ENCODE peak calls at places on chromosomes 13 and 19, in eight cellular contexts. C is psoas muscle; B is OCI-LY7; F is pancreas; K is esophagus squamous epithelium; O is CD8-positive, alpha-beta T cell; W is IMR-90; U is tibial nerve. D is an unnamed sample.

GRCh38 chr19:7418575-7418974 is 69.8 kb downstream of the ARHGEF18 start:
- DNase-seq in C (no peak), B (no peak), F (no peak), K (no peak), O (no peak), W (no peak), U (no peak), D (no peak)

GRCh38 chr13:39938591-39938990 is 283.1 kb downstream of the COG6 start:
- DNase-seq in C (no peak), B (no peak), F (no peak), K (no peak), O (no peak), W (no peak), U (no peak), D (no peak)

GRCh38 chr13:110387451-110388140 is 80.5 kb downstream of the COL4A2 start:
- DNase-seq in C (peak; percentile 42), B (no peak), F (no peak), K (no peak), O (no peak), W (peak; percentile 84), U (no peak), D (no peak)

GRCh38 chr13:82176761-82177160 is 1705.5 kb downstream of the SLITRK1 start:
- DNase-seq in C (no peak), B (no peak), F (no peak), K (no peak), O (no peak), W (no peak), U (no peak), D (no peak)

GRCh38 chr13:101341464-101341863 is 74.8 kb downstream of the NALCN start:
- DNase-seq in C (no peak), B (no peak), F (no peak), K (no peak), O (no peak), W (peak; percentile 12), U (no peak), D (no peak)

GRCh38 chr19:1149259-1150045 is 24.6 kb downstream of the SBNO2 start:
- DNase-seq in C (no peak), B (no peak), F (no peak), K (no peak), O (no peak), W (no peak), U (no peak), D (no peak)

GRCh38 chr19:5222178-5222577 is 118.4 kb downstream of the PTPRS start:
- DNase-seq in C (no peak), B (no peak), F (no peak), K (no peak), O (no peak), W (no peak), U (no peak), D (no peak)

GRCh38 chr19:48461982-48462655 is 6.7 kb downstream of the KCNJ14 start:
- DNase-seq in C (no peak), B (peak; percentile 35), F (no peak), K (no peak), O (no peak), W (no peak), U (no peak), D (no peak)

GRCh38 chr13:98327326-98328314 is 150.6 kb upstream of the RNF113B start:
- DNase-seq in C (no peak), B (no peak), F (no peak), K (no peak), O (no peak), W (peak; percentile 78), U (no peak), D (no peak)

GRCh38 chr19:743168-743687 is 7.7 kb upstream of the MISP start:
- DNase-seq in C (no peak), B (no peak), F (no peak), K (no peak), O (no peak), W (no peak), U (no peak), D (no peak)

GRCh38 chr19:14345364-14345763 is 35.9 kb upstream of the ADGRE5 start:
- DNase-seq in C (no peak), B (no peak), F (no peak), K (no peak), O (no peak), W (no peak), U (no peak), D (no peak)

GRCh38 chr13:100394005-100394695 is 194.4 kb downstream of the GGACT start:
- DNase-seq in C (no peak), B (no peak), F (no peak), K (no peak), O (no peak), W (peak; percentile 92), U (no peak), D (no peak)

GRCh38 chr19:48873476-48874308 is 1.5 kb downstream of the PPP1R15A start:
- DNase-seq in C (no peak), B (no peak), F (no peak), K (no peak), O (peak; percentile 14), W (no peak), U (no peak), D (no peak)

GRCh38 chr13:113452942-113453901 is at the start of gene ADPRHL1:
- DNase-seq in C (peak; percentile 71), B (no peak), F (no peak), K (no peak), O (no peak), W (no peak), U (no peak), D (no peak)

DNA sequence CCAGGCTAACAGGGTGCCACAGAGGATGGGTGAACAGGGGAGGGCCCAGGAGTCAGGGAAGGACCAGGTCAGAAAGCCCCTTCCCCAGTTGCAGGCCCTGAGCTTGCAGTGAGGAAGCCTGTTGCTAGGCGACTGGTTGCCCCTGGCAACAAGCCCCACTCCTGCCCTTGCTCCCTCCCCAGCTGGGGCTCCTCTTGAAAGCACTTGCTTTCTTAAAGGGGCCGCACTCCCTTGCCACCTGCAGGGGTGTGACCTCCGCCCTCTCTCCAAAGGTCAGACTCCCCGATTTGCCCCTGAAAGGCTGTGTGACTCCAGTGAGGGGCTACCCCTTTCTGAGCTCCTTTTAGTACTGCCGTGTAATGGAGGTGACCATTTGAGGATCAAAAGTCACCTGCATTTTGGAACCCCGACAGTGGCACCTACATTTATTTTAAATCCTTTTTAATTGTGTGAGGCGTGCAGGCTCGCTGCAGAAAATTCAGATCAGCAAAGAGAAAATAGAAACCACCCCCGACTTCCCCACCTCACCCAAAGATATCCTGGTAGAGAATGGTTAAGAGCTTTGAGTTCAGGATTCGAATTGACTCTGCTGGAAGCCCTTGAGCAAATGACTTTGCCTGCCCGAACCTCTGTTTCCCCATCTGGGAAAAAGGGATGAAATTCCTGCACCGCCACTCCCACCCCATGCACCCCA is 4.8 kb downstream of the FCHO1 start:
- DNase-seq in C (no peak), B (peak; percentile 91), F (peak; percentile 44), K (no peak), O (peak; percentile 47), W (peak; percentile 50), U (no peak), D (no peak)
- H3K27ac ChIP-seq in C (no peak overlapping the region), B (peak overlapping the region; percentile 93), F (no peak overlapping the region), K (no peak overlapping the region), O (no peak overlapping the region), W (no peak overlapping the region), U (no peak overlapping the region), D (peak overlapping the region; percentile 34)

GRCh38 chr19:54208784-54209057 is 8.1 kb downstream of the RPS9 start:
- DNase-seq in C (no peak), B (no peak), F (no peak), K (no peak), O (no peak), W (no peak), U (no peak), D (no peak)

GRCh38 chr19:54209748-54210494 is 9.3 kb downstream of the RPS9 start:
- DNase-seq in C (peak; percentile 90), B (no peak), F (peak; percentile 97), K (no peak), O (peak; percentile 48), W (peak; percentile 98), U (peak; percentile 84), D (no peak)

GRCh38 chr19:54209058-54209747 is 8.5 kb downstream of the RPS9 start:
- DNase-seq in C (no peak), B (no peak), F (peak; percentile 58), K (no peak), O (no peak), W (no peak), U (no peak), D (no peak)

GRCh38 chr19:54206831-54207177 is 6.1 kb downstream of the RPS9 start:
- DNase-seq in C (no peak), B (no peak), F (no peak), K (no peak), O (no peak), W (no peak), U (no peak), D (no peak)

GRCh38 chr19:54207908-54208783 is 7.5 kb downstream of the RPS9 start:
- DNase-seq in C (no peak), B (no peak), F (peak; percentile 81), K (no peak), O (peak; percentile 21), W (peak; percentile 78), U (no peak), D (no peak)
- H3K36me3 ChIP-seq in C (peaks cover 56% of the 10 kb centered on the region), B (peaks cover 88% of the 10 kb centered on the region), F (peaks cover 7% of the 10 kb centered on the region), K (peaks cover 59% of the 10 kb centered on the region), O (peaks cover 48% of the 10 kb centered on the region), W (peaks cover 44% of the 10 kb centered on the region), U (peaks cover 35% of the 10 kb centered on the region), D (peaks cover 41% of the 10 kb centered on the region)

DNA sequence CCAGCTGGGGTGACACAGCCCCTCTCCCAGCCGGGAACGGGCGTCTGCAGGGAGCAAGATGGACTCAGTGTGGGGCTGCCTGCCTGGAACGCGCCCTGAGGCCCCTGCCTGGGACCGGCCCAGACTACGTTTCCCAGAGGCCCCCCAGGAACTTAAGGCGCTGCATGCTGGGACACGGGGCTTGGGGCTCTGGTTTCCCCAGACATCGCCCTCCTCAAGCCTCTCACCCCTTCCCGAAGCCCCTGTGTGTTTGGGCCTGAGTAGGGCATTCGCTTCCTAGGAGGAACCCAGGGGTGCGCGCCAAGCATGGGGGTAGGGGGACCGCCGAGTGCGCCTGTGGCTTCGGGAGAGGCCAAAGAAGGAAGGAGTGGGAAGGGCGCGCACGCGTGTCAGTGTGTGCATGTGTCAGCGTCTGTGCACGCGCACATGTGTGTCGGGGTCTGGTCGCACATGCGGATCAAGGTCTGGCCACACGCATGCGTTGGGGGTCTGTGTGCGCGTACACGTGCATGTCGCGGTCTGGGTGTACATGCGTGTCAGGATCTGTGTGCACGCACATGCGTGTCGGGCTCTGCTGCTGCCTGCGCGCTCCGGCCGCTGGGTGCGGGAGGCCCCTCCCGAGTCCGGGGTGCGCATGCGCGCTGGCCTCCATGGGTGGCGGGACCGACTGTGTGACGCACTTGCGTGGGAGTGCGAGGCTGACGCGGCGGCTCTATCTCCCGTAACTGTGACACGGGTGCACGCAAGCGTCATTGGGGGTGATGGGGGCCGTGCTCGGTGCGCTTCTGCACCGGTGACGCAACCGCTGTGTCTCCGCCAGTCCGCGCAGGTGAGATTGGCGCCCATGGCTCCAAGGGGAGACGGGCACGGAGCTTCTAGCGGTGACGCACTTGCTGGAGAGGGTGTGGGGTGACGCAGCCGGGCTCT is 16.2 kb downstream of the ZNF331 start:
- DNase-seq in C (peak; percentile 89), B (no peak), F (peak; percentile 83), K (peak; percentile 49), O (peak; percentile 86), W (peak; percentile 93), U (peak; percentile 79), D (peak; percentile 89)
- H3K4me3 ChIP-seq in C (peak overlapping the region; percentile 73), B (no peak overlapping the region), F (peak overlapping the region; percentile 27), K (peak overlapping the region; percentile 47), O (peak overlapping the region; percentile 61), W (peak overlapping the region; percentile 76), U (peak overlapping the region; percentile 57), D (peak overlapping the region; percentile 55)

DNA sequence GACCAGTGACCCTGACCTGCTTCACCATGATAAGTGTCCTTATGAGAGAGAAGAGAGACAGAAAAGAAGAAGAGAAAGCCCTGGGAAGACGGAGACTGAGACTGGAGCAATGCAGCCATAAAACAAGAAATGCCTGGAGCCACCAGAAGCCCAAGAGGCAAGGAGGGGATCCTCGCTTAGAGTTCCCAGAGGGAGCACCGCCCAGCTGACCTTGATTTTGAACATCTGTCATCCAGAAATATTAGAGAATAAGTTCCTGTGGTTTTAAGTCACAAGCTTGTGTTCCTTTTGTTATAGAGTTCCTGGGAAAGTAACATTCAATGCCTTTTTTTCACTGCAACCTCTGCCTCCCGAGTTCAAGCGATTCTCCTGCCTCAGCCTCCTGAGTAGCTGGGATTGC is 20.2 kb downstream of the CERS1 start:
- DNase-seq in C (no peak), B (no peak), F (no peak), K (no peak), O (no peak), W (peak; percentile 36), U (no peak), D (no peak)
- H3K27ac ChIP-seq in C (no peak overlapping the region), B (no peak overlapping the region), F (no peak overlapping the region), K (no peak overlapping the region), O (no peak overlapping the region), W (no peak overlapping the region), U (no peak overlapping the region), D (no peak overlapping the region)